ENCODE peak calls at places on chromosomes 12 and 14, in eight cellular contexts. C is left ventricle myocardium inferior; K is stimulated activated CD8-positive, alpha-beta memory T cell treated with anti-CD3 and anti-CD28 coated beads, Interleukin-15, amount 100 ng/mL, for 48 hours; A is GM20000; X is SW 1271; M is activated CD4-positive, CD25-positive, alpha-beta regulatory T cell treated with anti-CD3 and anti-CD28 coated beads, Interleukin-2, amount 50 U/mL, for 16 hours; P is HEK293T; D is osteocyte. O is an unnamed sample.

GRCh38 chr12:104546575-104546974 is 89.8 kb downstream of the CHST11 start:
- DNase-seq in C (no peak), K (no peak), A (no peak), X (no peak), M (no peak), P (no peak), D (no peak), O (no peak)

GRCh38 chr14:69726761-69727511 is 40.0 kb upstream of the SRSF5 start:
- DNase-seq in C (peak; percentile 85), K (peak; percentile 64), A (peak; percentile 90), X (no peak), M (peak; percentile 66), P (peak; percentile 89), D (peak; percentile 93), O (peak; percentile 94)

GRCh38 chr12:49813131-49813530 is 15.1 kb downstream of the NCKAP5L start:
- DNase-seq in C (no peak), K (no peak), A (no peak), X (no peak), M (no peak), P (no peak), D (no peak), O (no peak)

GRCh38 chr12:96221391-96221790 is 27.2 kb downstream of the ELK3 start:
- DNase-seq in C (no peak), K (no peak), A (no peak), X (no peak), M (no peak), P (no peak), D (no peak), O (no peak)

GRCh38 chr14:28754209-28754985 is 12.2 kb upstream of the FOXG1 start:
- DNase-seq in C (no peak), K (no peak), A (no peak), X (no peak), M (no peak), P (peak; percentile 54), D (no peak), O (no peak)

GRCh38 chr14:36057452-36058142 is 118.9 kb downstream of the PTCSC3 start:
- DNase-seq in C (no peak), K (no peak), A (no peak), X (no peak), M (no peak), P (peak; percentile 17), D (no peak), O (no peak)

GRCh38 chr12:64864319-64864718 is 39.9 kb downstream of the TBC1D30 start:
- DNase-seq in C (no peak), K (no peak), A (no peak), X (no peak), M (no peak), P (no peak), D (no peak), O (no peak)

GRCh38 chr12:127174881-127175280 is 1092.1 kb upstream of the TMEM132C start:
- DNase-seq in C (no peak), K (no peak), A (no peak), X (no peak), M (no peak), P (no peak), D (peak; percentile 53), O (no peak)

GRCh38 chr12:43307126-43307525 is 244.9 kb downstream of the ADAMTS20 start:
- DNase-seq in C (no peak), K (no peak), A (no peak), X (no peak), M (no peak), P (no peak), D (no peak), O (no peak)

GRCh38 chr12:24600996-24601395 is 347.9 kb downstream of the BCAT1 start:
- DNase-seq in C (no peak), K (no peak), A (no peak), X (no peak), M (no peak), P (no peak), D (no peak), O (no peak)

GRCh38 chr12:128970941-128971340 is 117.7 kb downstream of the GLT1D1 start:
- DNase-seq in C (no peak), K (no peak), A (no peak), X (no peak), M (no peak), P (no peak), D (no peak), O (no peak)

GRCh38 chr12:95966287-95966870 is 23.2 kb downstream of the AMDHD1 start:
- DNase-seq in C (no peak), K (no peak), A (no peak), X (no peak), M (no peak), P (no peak), D (no peak), O (no peak)

GRCh38 chr14:95058491-95058890 is 98.8 kb downstream of the DICER1 start:
- DNase-seq in C (no peak), K (no peak), A (no peak), X (no peak), M (no peak), P (no peak), D (no peak), O (no peak)

GRCh38 chr12:4446335-4446734 is 720 bp upstream of the FGF6 start:
- DNase-seq in C (no peak), K (no peak), A (peak; percentile 1), X (no peak), M (no peak), P (no peak), D (no peak), O (no peak)

GRCh38 chr14:35342160-35343010 is 50.2 kb downstream of the PSMA6 start:
- DNase-seq in C (peak; percentile 67), K (no peak), A (no peak), X (no peak), M (no peak), P (no peak), D (no peak), O (no peak)

GRCh38 chr12:53561590-53561953 is 54.3 kb upstream of the NPFF start:
- DNase-seq in C (no peak), K (no peak), A (no peak), X (peak; percentile 59), M (no peak), P (no peak), D (no peak), O (no peak)

GRCh38 chr14:21039059-21039422 is 3.1 kb upstream of the RNASE7 start:
- DNase-seq in C (peak; percentile 88), K (no peak), A (no peak), X (no peak), M (no peak), P (no peak), D (no peak), O (no peak)

GRCh38 chr12:47775100-47775911 is 2.3 kb downstream of the SLC48A1 start:
- DNase-seq in C (no peak), K (no peak), A (no peak), X (no peak), M (no peak), P (no peak), D (no peak), O (no peak)

GRCh38 chr12:7019043-7019569 is 830 bp upstream of the LPCAT3 start:
- DNase-seq in C (no peak), K (no peak), A (no peak), X (no peak), M (no peak), P (no peak), D (no peak), O (no peak)

GRCh38 chr12:98606367-98606985 is 13.0 kb downstream of the SLC25A3 start:
- DNase-seq in C (no peak), K (no peak), A (no peak), X (no peak), M (no peak), P (no peak), D (no peak), O (no peak)

GRCh38 chr12:114694436-114695304 is 10.7 kb upstream of the TBX3 start:
- DNase-seq in C (no peak), K (no peak), A (no peak), X (no peak), M (no peak), P (no peak), D (no peak), O (no peak)

GRCh38 chr12:109715310-109716091 is 1.9 kb downstream of the FAM222A start:
- DNase-seq in C (peak; percentile 29), K (no peak), A (no peak), X (no peak), M (no peak), P (no peak), D (no peak), O (no peak)

GRCh38 chr14:80996049-80996901 is 40.9 kb downstream of the TSHR start:
- DNase-seq in C (no peak), K (no peak), A (peak; percentile 63), X (peak; percentile 31), M (no peak), P (peak; percentile 67), D (no peak), O (no peak)

GRCh38 chr12:109240365-109240764 is 68.7 kb downstream of the FOXN4 start:
- DNase-seq in C (no peak), K (no peak), A (no peak), X (no peak), M (no peak), P (no peak), D (no peak), O (no peak)

GRCh38 chr14:34766611-34767010 is 52.2 kb upstream of the CFL2 start:
- DNase-seq in C (no peak), K (no peak), A (no peak), X (no peak), M (no peak), P (no peak), D (no peak), O (no peak)

GRCh38 chr12:50187084-50187900 is 20.1 kb upstream of the CERS5 start:
- DNase-seq in C (no peak), K (peak; percentile 45), A (peak; percentile 58), X (no peak), M (no peak), P (no peak), D (no peak), O (no peak)

GRCh38 chr14:68466491-68466977 is 326.3 kb downstream of the ZFP36L1 start:
- DNase-seq in C (no peak), K (no peak), A (no peak), X (no peak), M (no peak), P (no peak), D (no peak), O (no peak)

GRCh38 chr12:68609955-68610434 is 704 bp upstream of the RAP1B start:
- DNase-seq in C (no peak), K (no peak), A (no peak), X (no peak), M (no peak), P (no peak), D (no peak), O (no peak)

GRCh38 chr14:92970233-92970625 is 47.3 kb downstream of the CHGA start:
- DNase-seq in C (peak; percentile 5), K (no peak), A (no peak), X (no peak), M (no peak), P (no peak), D (no peak), O (no peak)

GRCh38 chr14:90785474-90785873 is 30.8 kb downstream of the TTC7B start:
- DNase-seq in C (no peak), K (no peak), A (no peak), X (no peak), M (no peak), P (peak; percentile 28), D (no peak), O (no peak)

GRCh38 chr12:123427036-123427769 is 9.3 kb downstream of the RILPL2 start:
- DNase-seq in C (no peak), K (no peak), A (peak; percentile 81), X (no peak), M (no peak), P (no peak), D (no peak), O (peak; percentile 66)

GRCh38 chr14:91506226-91506625 is 3.9 kb downstream of the PPP4R3A start:
- DNase-seq in C (no peak), K (no peak), A (no peak), X (no peak), M (no peak), P (no peak), D (no peak), O (no peak)

GRCh38 chr12:51814311-51815088 is 34.0 kb downstream of the FIGNL2 start:
- DNase-seq in C (peak; percentile 81), K (peak; percentile 32), A (peak; percentile 89), X (no peak), M (no peak), P (peak; percentile 44), D (peak; percentile 90), O (peak; percentile 66)

GRCh38 chr14:54294802-54295201 is 102.0 kb upstream of the CDKN3 start:
- DNase-seq in C (no peak), K (no peak), A (no peak), X (no peak), M (no peak), P (no peak), D (no peak), O (no peak)